ENCODE peak calls at places on chromosomes 3 and 15, in seven cellular contexts. One of them, this sample, is unnamed.

GRCh38 chr15:100596792-100597191 is 5.2 kb downstream of the LINS1 start:
- DNase-seq in HL-60: no peak
- DNase-seq in aorta: peak; percentile 48
- DNase-seq in AG10803: no peak
- DNase-seq in fibroblast of mammary gland: peak; percentile 83
- DNase-seq in spleen: peak; percentile 80
- DNase-seq in GM12865: peak; percentile 91
- DNase-seq in this sample: no peak

GRCh38 chr15:56837281-56837680 is 81.2 kb upstream of the TCF12 start:
- DNase-seq in HL-60: no peak
- DNase-seq in aorta: no peak
- DNase-seq in AG10803: peak; percentile 59
- DNase-seq in fibroblast of mammary gland: peak; percentile 10
- DNase-seq in spleen: no peak
- DNase-seq in GM12865: no peak
- DNase-seq in this sample: peak; percentile 77

GRCh38 chr15:35289029-35289617 is 204.0 kb upstream of the NANOGP8 start:
- DNase-seq in HL-60: peak; percentile 9
- DNase-seq in aorta: no peak
- DNase-seq in AG10803: peak; percentile 78
- DNase-seq in fibroblast of mammary gland: peak; percentile 80
- DNase-seq in spleen: no peak
- DNase-seq in GM12865: peak; percentile 58
- DNase-seq in this sample: peak; percentile 88

GRCh38 chr15:27530994-27531393 is 560.0 kb downstream of the GABRG3 start:
- DNase-seq in HL-60: no peak
- DNase-seq in aorta: no peak
- DNase-seq in AG10803: no peak
- DNase-seq in fibroblast of mammary gland: no peak
- DNase-seq in spleen: no peak
- DNase-seq in GM12865: no peak
- DNase-seq in this sample: no peak

GRCh38 chr15:51132384-51133139 is 37.9 kb upstream of the TNFAIP8L3 start:
- DNase-seq in HL-60: peak; percentile 19
- DNase-seq in aorta: peak; percentile 69
- DNase-seq in AG10803: peak; percentile 94
- DNase-seq in fibroblast of mammary gland: peak; percentile 99
- DNase-seq in spleen: no peak
- DNase-seq in GM12865: peak; percentile 29
- DNase-seq in this sample: peak; percentile 83

GRCh38 chr15:63306480-63307073 is 29.2 kb downstream of the APH1B start:
- DNase-seq in HL-60: no peak
- DNase-seq in aorta: no peak
- DNase-seq in AG10803: no peak
- DNase-seq in fibroblast of mammary gland: no peak
- DNase-seq in spleen: no peak
- DNase-seq in GM12865: no peak
- DNase-seq in this sample: no peak

GRCh38 chr3:83035704-83036010 is 1274.2 kb upstream of the GBE1 start:
- DNase-seq in HL-60: no peak
- DNase-seq in aorta: no peak
- DNase-seq in AG10803: no peak
- DNase-seq in fibroblast of mammary gland: no peak
- DNase-seq in spleen: peak; percentile 53
- DNase-seq in GM12865: no peak
- DNase-seq in this sample: no peak

GRCh38 chr3:183122257-183122932 is 23.1 kb upstream of the MCCC1 start:
- DNase-seq in HL-60: no peak
- DNase-seq in aorta: no peak
- DNase-seq in AG10803: peak; percentile 56
- DNase-seq in fibroblast of mammary gland: peak; percentile 71
- DNase-seq in spleen: no peak
- DNase-seq in GM12865: peak; percentile 55
- DNase-seq in this sample: peak; percentile 86

GRCh38 chr15:70762469-70763119 is 764 bp downstream of the UACA start:
- DNase-seq in HL-60: peak; percentile 49
- DNase-seq in aorta: peak; percentile 58
- DNase-seq in AG10803: peak; percentile 69
- DNase-seq in fibroblast of mammary gland: peak; percentile 80
- DNase-seq in spleen: peak; percentile 87
- DNase-seq in GM12865: no peak
- DNase-seq in this sample: peak; percentile 90

GRCh38 chr15:59814409-59814808 is 125.3 kb upstream of the BNIP2 start:
- DNase-seq in HL-60: no peak
- DNase-seq in aorta: no peak
- DNase-seq in AG10803: no peak
- DNase-seq in fibroblast of mammary gland: no peak
- DNase-seq in spleen: no peak
- DNase-seq in GM12865: no peak
- DNase-seq in this sample: no peak

GRCh38 chr3:140219923-140220452 is 285.0 kb downstream of the CLSTN2 start:
- DNase-seq in HL-60: no peak
- DNase-seq in aorta: no peak
- DNase-seq in AG10803: no peak
- DNase-seq in fibroblast of mammary gland: no peak
- DNase-seq in spleen: no peak
- DNase-seq in GM12865: peak; percentile 62
- DNase-seq in this sample: no peak

DNA sequence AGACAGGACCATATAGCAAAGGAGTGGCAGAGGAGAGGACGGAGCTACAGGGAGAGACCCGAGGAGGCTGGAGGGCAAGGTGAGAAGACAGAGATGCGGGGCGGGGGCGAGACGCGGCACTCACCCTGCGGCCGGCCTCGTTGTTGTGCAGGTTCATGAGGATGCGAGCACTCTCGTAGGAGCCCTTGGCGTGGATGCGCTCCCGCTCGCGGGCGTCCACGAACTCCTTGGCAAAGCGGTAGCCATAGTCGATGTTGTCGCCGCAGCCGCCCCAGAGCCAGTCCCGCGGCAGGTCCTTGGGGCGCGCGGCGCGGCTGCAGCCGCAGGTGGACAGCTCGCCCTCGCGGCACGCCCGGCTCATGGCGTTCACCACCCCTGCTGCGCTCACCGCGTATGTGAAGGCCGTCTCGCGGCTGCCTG is 12.9 kb downstream of the WNT5A start:
- DNase-seq in HL-60: no peak
- DNase-seq in aorta: no peak
- DNase-seq in AG10803: no peak
- DNase-seq in fibroblast of mammary gland: no peak
- DNase-seq in spleen: no peak
- DNase-seq in GM12865: no peak
- DNase-seq in this sample: no peak
- H3K4me3 ChIP-seq in HL-60: no peak overlapping the region
- H3K4me3 ChIP-seq in aorta: no peak overlapping the region
- H3K4me3 ChIP-seq in AG10803: no peak overlapping the region
- H3K4me3 ChIP-seq in fibroblast of mammary gland: no peak overlapping the region
- H3K4me3 ChIP-seq in spleen: no peak overlapping the region
- H3K4me3 ChIP-seq in GM12865: no peak overlapping the region
- H3K4me3 ChIP-seq in this sample: no peak overlapping the region

GRCh38 chr3:159062734-159063410 is 261.0 kb downstream of the MFSD1 start:
- DNase-seq in HL-60: no peak
- DNase-seq in aorta: no peak
- DNase-seq in AG10803: no peak
- DNase-seq in fibroblast of mammary gland: no peak
- DNase-seq in spleen: no peak
- DNase-seq in GM12865: peak; percentile 17
- DNase-seq in this sample: no peak

GRCh38 chr3:159059395-159059794 is 257.5 kb downstream of the MFSD1 start:
- DNase-seq in HL-60: no peak
- DNase-seq in aorta: no peak
- DNase-seq in AG10803: no peak
- DNase-seq in fibroblast of mammary gland: no peak
- DNase-seq in spleen: no peak
- DNase-seq in GM12865: no peak
- DNase-seq in this sample: no peak

GRCh38 chr3:159058859-159059258 is 257.0 kb downstream of the MFSD1 start:
- DNase-seq in HL-60: no peak
- DNase-seq in aorta: no peak
- DNase-seq in AG10803: no peak
- DNase-seq in fibroblast of mammary gland: no peak
- DNase-seq in spleen: no peak
- DNase-seq in GM12865: no peak
- DNase-seq in this sample: no peak

GRCh38 chr3:159057621-159058020 is 255.8 kb downstream of the MFSD1 start:
- DNase-seq in HL-60: no peak
- DNase-seq in aorta: no peak
- DNase-seq in AG10803: no peak
- DNase-seq in fibroblast of mammary gland: peak; percentile 4
- DNase-seq in spleen: no peak
- DNase-seq in GM12865: no peak
- DNase-seq in this sample: no peak
- H3K4me3 ChIP-seq in HL-60: no peak overlapping the region
- H3K4me3 ChIP-seq in aorta: no peak overlapping the region
- H3K4me3 ChIP-seq in AG10803: no peak overlapping the region
- H3K4me3 ChIP-seq in fibroblast of mammary gland: no peak overlapping the region
- H3K4me3 ChIP-seq in spleen: no peak overlapping the region
- H3K4me3 ChIP-seq in GM12865: no peak overlapping the region
- H3K4me3 ChIP-seq in this sample: no peak overlapping the region

DNA sequence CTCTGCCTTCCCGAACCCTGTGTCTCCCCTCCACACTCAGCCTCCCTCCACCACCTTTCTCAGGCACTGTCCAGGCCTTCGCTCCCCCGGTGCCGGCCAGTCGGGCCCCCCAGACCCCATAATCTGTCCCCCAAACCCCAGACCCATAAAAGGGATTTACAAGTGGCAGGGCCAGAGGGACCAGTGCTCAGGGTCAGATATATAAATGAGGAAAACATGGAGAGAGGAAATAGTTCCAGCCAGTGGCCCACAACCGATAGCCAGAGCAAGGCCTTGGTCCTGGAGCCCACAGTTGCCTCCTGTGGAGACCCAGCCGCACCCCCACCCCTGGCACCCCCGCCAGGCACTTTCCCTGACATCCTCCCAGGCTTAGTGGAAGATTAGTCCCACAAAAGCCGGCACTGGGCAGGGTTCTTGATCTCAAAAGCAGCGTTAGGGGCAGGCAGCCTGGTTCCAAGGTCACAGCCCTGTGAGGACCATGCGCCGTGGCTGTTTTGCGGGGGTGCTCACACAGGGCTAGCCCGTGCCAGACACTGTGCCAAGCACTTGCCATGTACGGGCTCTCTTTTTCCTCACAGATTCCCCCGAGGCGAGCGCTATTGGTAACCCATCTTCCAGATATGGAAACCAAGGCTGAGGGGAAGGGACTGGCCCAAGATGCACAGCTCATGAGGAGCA is 1.1 kb upstream of the PLXND1 start:
- DNase-seq in HL-60: no peak
- DNase-seq in aorta: no peak
- DNase-seq in AG10803: no peak
- DNase-seq in fibroblast of mammary gland: no peak
- DNase-seq in spleen: no peak
- DNase-seq in GM12865: no peak
- DNase-seq in this sample: no peak
- H3K4me3 ChIP-seq in HL-60: no peak overlapping the region
- H3K4me3 ChIP-seq in aorta: peak overlapping the region; percentile 31
- H3K4me3 ChIP-seq in AG10803: peak overlapping the region; percentile 67
- H3K4me3 ChIP-seq in fibroblast of mammary gland: peak overlapping the region; percentile 52
- H3K4me3 ChIP-seq in spleen: peak overlapping the region; percentile 29
- H3K4me3 ChIP-seq in GM12865: no peak overlapping the region
- H3K4me3 ChIP-seq in this sample: peak overlapping the region; percentile 79

GRCh38 chr3:188241883-188242282 is 87.9 kb downstream of the LPP start:
- DNase-seq in HL-60: no peak
- DNase-seq in aorta: no peak
- DNase-seq in AG10803: peak; percentile 41
- DNase-seq in fibroblast of mammary gland: peak; percentile 58
- DNase-seq in spleen: no peak
- DNase-seq in GM12865: no peak
- DNase-seq in this sample: peak; percentile 25
- H3K4me3 ChIP-seq in HL-60: no peak overlapping the region
- H3K4me3 ChIP-seq in aorta: no peak overlapping the region
- H3K4me3 ChIP-seq in AG10803: no peak overlapping the region
- H3K4me3 ChIP-seq in fibroblast of mammary gland: no peak overlapping the region
- H3K4me3 ChIP-seq in spleen: no peak overlapping the region
- H3K4me3 ChIP-seq in GM12865: no peak overlapping the region
- H3K4me3 ChIP-seq in this sample: no peak overlapping the region

DNA sequence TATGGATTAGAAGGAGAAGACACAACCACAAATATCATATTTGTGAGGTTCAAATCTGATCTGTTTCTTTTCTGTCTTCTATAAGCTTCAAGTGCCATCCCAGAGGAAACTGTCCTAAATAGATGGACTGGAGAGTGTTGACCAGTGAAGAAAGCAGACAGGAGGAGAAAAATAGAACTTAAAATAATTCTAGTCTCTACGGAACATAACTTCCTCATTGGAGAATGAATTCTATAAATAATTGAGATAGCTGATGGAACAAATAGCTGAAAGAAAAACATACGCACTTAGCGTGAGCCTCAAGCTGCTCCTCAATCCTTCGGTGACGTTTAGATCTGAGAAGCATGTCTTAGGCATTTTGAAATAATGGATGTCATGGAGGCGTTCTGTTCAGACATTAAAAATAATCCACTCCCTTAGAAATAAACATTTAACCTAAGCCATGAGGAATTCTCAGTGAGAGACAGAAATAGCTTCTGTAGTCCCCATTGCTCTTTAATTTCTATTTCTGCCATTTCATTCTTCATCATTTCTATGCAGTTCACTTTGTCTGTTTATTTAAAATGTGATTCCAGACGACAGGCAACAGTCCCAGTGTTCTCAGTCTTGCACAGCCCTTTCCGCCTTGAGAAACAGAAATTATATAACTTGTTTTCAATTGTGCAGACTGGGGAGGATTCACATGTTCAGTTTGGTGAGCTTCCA is 97.2 kb downstream of the NR1D2 start:
- DNase-seq in HL-60: no peak
- DNase-seq in aorta: no peak
- DNase-seq in AG10803: peak; percentile 48
- DNase-seq in fibroblast of mammary gland: peak; percentile 19
- DNase-seq in spleen: no peak
- DNase-seq in GM12865: no peak
- DNase-seq in this sample: peak; percentile 61
- H3K4me3 ChIP-seq in HL-60: no peak overlapping the region
- H3K4me3 ChIP-seq in aorta: no peak overlapping the region
- H3K4me3 ChIP-seq in AG10803: no peak overlapping the region
- H3K4me3 ChIP-seq in fibroblast of mammary gland: no peak overlapping the region
- H3K4me3 ChIP-seq in spleen: no peak overlapping the region
- H3K4me3 ChIP-seq in GM12865: no peak overlapping the region
- H3K4me3 ChIP-seq in this sample: peak overlapping the region; percentile 66

GRCh38 chr15:45186771-45187577 is 792 bp downstream of the SHF start:
- DNase-seq in HL-60: no peak
- DNase-seq in aorta: no peak
- DNase-seq in AG10803: no peak
- DNase-seq in fibroblast of mammary gland: no peak
- DNase-seq in spleen: peak; percentile 85
- DNase-seq in GM12865: no peak
- DNase-seq in this sample: peak; percentile 32
- H3K4me3 ChIP-seq in HL-60: no peak overlapping the region
- H3K4me3 ChIP-seq in aorta: peak overlapping the region; percentile 97
- H3K4me3 ChIP-seq in AG10803: peak overlapping the region; percentile 75
- H3K4me3 ChIP-seq in fibroblast of mammary gland: peak overlapping the region; percentile 2
- H3K4me3 ChIP-seq in spleen: peak overlapping the region; percentile 48
- H3K4me3 ChIP-seq in GM12865: no peak overlapping the region
- H3K4me3 ChIP-seq in this sample: peak overlapping the region; percentile 52